ENCODE peak calls at places on chromosomes 5 and 9, in ten cellular contexts. E is body of pancreas, Z is ascending aorta, L is adrenal gland, G is fibroblast of lung, M is heart left ventricle, U is cardiac muscle cell, S is lung, X is left lung, Y is AG04450. O is an unnamed sample. For H3K27me3, the result is how much of the 10 kb centered on the place peaks cover.

GRCh38 chr9:10274156-10274555 is 338.6 kb downstream of the PTPRD start:
- DNase-seq in M (no peak), E (no peak), X (no peak), L (no peak), G (no peak), S (no peak), Y (no peak), Z (no peak), U (no peak), O (no peak)

GRCh38 chr5:95471447-95471846 is 80.3 kb downstream of the FAM81B start:
- DNase-seq in L (no peak), E (no peak), X (peak), U (no peak), Z (no peak), S (peak), G (peak), M (no peak), Y (no peak), O (no peak)

GRCh38 chr9:87886210-87887150 is 3.8 kb downstream of the SPATA31E1 start:
- DNase-seq in G (no peak), E (no peak), M (no peak), X (no peak), S (no peak), U (no peak), L (no peak), Z (no peak), Y (no peak), O (no peak)

GRCh38 chr5:174300118-174300940 is 254.8 kb downstream of the NSG2 start:
- DNase-seq in U (no peak), S (no peak), L (no peak), Z (no peak), E (no peak), Y (no peak), X (no peak), G (no peak), M (no peak), O (no peak)

GRCh38 chr9:13970018-13970417 is 343.9 kb downstream of the NFIB start:
- DNase-seq in X (no peak), M (no peak), Z (no peak), S (no peak), E (no peak), G (peak), Y (no peak), L (no peak), U (peak), O (no peak)

GRCh38 chr5:95609711-95610110 is 10.2 kb upstream of the GPR150 start:
- DNase-seq in U (no peak), L (no peak), Y (no peak), E (no peak), Z (no peak), S (no peak), G (no peak), M (no peak), X (no peak), O (no peak)

GRCh38 chr9:137273616-137274320 is 3.8 kb upstream of the TOR4A start:
- DNase-seq in S (no peak), G (no peak), L (no peak), X (no peak), M (peak), Z (no peak), U (no peak), Y (no peak), E (no peak), O (no peak)

GRCh38 chr5:135445306-135445940 is 1.7 kb downstream of the DCANP1 start:
- DNase-seq in L (no peak), Z (no peak), Y (no peak), M (no peak), E (no peak), X (no peak), S (no peak), G (no peak), U (no peak), O (no peak)

GRCh38 chr5:67361932-67362729 is 165.5 kb upstream of the CD180 start:
- DNase-seq in G (peak), S (no peak), M (no peak), L (no peak), Z (no peak), Y (no peak), X (no peak), E (no peak), U (peak), O (no peak)

GRCh38 chr9:136889858-136890257 is 3.5 kb downstream of the TRAF2 start:
- DNase-seq in Y (no peak), U (no peak), M (no peak), S (no peak), L (no peak), Z (no peak), E (no peak), G (no peak), X (no peak), O (no peak)

GRCh38 chr5:107869459-107870115 is 198.8 kb upstream of the EFNA5 start:
- DNase-seq in S (no peak), X (no peak), L (no peak), U (peak), Y (peak), E (no peak), M (no peak), G (peak), Z (no peak), O (no peak)

GRCh38 chr5:108168915-108169314 is 213.0 kb downstream of the FBXL17 start:
- DNase-seq in E (no peak), S (no peak), Z (no peak), Y (no peak), L (no peak), M (no peak), X (no peak), G (no peak), U (peak), O (no peak)

GRCh38 chr5:38347896-38348295 is 89.5 kb downstream of the EGFLAM start:
- DNase-seq in M (no peak), G (no peak), S (no peak), Z (no peak), X (no peak), L (no peak), Y (no peak), U (no peak), E (no peak), O (no peak)

GRCh38 chr5:68424799-68425537 is 209.4 kb downstream of the PIK3R1 start:
- DNase-seq in S (no peak), Z (no peak), E (no peak), G (peak), U (peak), M (no peak), Y (no peak), L (no peak), X (no peak), O (no peak)

DNA sequence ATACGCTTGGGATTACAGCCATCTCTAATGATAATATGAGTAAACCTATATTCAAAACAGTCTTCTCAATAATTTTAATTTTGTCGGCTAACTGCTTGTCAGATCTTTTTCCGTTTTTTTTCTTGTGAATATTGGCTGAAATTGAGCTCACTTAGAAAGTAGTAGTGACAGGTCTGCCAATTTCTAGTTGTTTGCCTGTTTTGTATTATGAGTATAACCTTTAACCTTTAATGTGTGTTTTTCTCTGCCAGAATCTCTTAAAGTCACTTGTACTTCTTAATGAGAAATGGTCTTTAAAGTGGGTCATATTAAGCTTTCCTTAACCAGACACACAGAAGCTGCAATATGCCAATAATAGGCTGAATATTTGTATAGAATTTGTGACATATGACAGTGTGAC is 511.0 kb downstream of the CSNK1G3 start:
- DNase-seq in E (no peak), X (no peak), M (no peak), G (no peak), Z (no peak), Y (no peak), L (no peak), U (no peak), S (no peak), O (no peak)
- H3K27me3 ChIP-seq in E (under half), X (under half), M (under half), G (under half), Z (under half), Y (under half), L (under half), U (under half), S (under half), O (under half)

DNA sequence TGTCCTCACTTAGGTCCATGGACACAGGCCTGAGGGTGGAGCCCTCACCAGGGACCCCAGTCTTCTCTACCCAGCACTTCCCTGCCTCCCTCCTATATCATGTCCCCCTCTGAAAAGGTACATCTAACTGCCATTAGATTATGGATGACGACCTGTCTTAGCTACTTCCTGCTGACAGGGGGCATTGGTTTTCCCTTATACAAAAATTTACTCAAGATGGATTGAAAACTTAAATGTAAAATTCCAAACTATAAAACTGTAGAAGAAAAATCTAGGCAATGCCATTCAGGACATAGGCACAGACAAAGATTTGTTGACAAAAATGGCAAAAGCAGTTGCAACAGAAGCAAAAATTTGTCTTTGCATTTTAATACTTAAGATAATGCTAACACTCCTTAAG is 623.2 kb upstream of the FAM174A start:
- DNase-seq in X (no peak), L (no peak), M (no peak), Y (no peak), E (no peak), S (no peak), Z (no peak), G (no peak), U (no peak), O (no peak)
- TF ChIP-seq CTCF in X (no peak), L (no peak), M (no peak), Y (no peak), E (no peak), S (no peak), Z (no peak), G (no peak), U (no peak), O (no peak)

GRCh38 chr5:93623153-93623552 is 40.1 kb downstream of the NR2F1 start:
- DNase-seq in L (no peak), S (no peak), E (no peak), U (no peak), X (no peak), Z (no peak), M (no peak), G (no peak), Y (no peak), O (no peak)
- H3K27me3 ChIP-seq in L (under half), S (under half), E (under half), U (half or more), X (under half), Z (under half), M (under half), G (under half), Y (under half), O (under half)

GRCh38 chr9:108108290-108108689 is 618.7 kb upstream of the KLF4 start:
- DNase-seq in S (no peak), E (no peak), L (no peak), Y (no peak), G (no peak), U (peak), Z (no peak), M (no peak), X (no peak), O (no peak)

GRCh38 chr9:108103294-108103693 is 613.7 kb upstream of the KLF4 start:
- DNase-seq in X (no peak), U (peak), Z (no peak), G (peak), Y (no peak), E (no peak), S (no peak), M (no peak), L (no peak), O (no peak)

GRCh38 chr9:108108802-108109448 is 619.4 kb upstream of the KLF4 start:
- DNase-seq in M (no peak), S (no peak), G (peak), X (no peak), U (peak), L (no peak), Z (no peak), E (no peak), Y (no peak), O (no peak)

GRCh38 chr9:108104991-108105390 is 615.4 kb upstream of the KLF4 start:
- DNase-seq in M (no peak), G (no peak), Y (no peak), U (no peak), S (no peak), X (no peak), E (no peak), L (no peak), Z (no peak), O (no peak)

DNA sequence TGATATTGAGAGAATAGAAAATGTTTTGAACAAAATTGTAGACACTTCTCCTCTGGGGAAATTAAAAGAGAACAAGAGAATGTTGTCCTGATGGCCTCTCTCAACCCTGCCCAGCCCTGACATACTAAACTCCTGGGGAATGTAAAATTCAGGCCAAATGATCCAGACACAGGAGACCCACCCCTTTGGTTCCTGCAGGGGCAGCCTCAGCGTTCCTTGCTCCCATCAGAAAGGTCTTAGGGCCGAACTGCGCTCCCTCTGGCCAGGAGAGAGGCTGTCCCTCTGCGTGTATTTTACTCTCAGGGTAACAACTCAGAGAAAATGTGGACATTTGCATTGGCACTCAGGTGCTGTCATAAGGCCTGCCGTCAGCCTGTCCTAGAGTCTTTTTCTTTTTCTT is 616.3 kb upstream of the KLF4 start:
- DNase-seq in E (no peak), M (no peak), U (no peak), G (no peak), Z (no peak), L (no peak), X (no peak), S (no peak), Y (no peak), O (no peak)
- TF ChIP-seq CTCF in E (no peak), M (no peak), U (no peak), G (no peak), Z (no peak), L (no peak), X (no peak), S (no peak), Y (no peak), O (peak)

DNA sequence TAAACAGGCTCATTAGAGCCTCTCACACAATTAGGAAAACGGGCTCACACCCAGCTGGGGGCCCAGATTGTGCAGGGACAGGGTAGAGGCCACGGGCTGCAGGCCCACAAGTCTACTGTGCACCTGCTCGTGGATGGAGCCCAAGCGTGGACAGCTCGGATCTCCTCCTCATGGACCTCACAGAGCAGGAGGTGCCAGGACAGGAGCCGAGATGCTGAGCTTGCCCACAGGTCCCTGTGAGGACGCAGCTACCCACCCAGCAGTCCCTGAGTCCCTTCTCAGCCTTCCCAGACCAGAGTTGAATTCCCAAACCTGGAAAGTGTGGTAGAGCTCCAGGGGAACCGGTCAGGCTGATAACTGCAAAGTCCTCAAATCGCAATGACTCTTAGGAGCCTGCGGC is 70.6 kb upstream of the OLFM1 start:
- DNase-seq in S (no peak), Y (no peak), U (no peak), G (no peak), Z (no peak), M (no peak), X (no peak), L (no peak), E (no peak), O (no peak)
- H3K27me3 ChIP-seq in S (under half), Y (under half), U (under half), G (under half), Z (under half), M (under half), X (under half), L (under half), E (under half), O (half or more)

DNA sequence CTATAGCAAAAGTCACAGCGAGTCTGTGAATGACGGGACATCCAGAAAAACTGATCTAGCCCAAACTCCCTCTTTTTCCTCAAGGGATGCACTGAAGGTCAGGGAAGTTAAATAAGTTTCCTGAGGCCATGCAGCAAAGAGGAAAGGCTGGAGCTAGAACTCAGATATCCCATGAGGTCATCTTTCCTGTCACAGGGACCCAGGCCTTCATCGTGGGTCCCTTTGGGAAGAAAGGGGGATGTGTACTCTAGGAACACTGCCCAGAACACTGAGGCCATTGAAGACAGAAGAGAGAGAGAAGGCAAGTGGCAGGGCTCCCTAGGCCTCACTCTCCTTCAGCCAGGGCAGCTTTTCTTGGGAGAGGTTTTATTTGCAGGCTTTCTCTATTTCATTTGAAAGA is 182.0 kb downstream of the EBF1 start:
- DNase-seq in E (no peak), Y (no peak), S (no peak), L (no peak), G (no peak), Z (no peak), X (no peak), M (peak), U (no peak), O (no peak)
- TF ChIP-seq CTCF in E (no peak), Y (no peak), S (no peak), L (no peak), G (no peak), Z (no peak), X (no peak), M (no peak), U (no peak), O (no peak)

DNA sequence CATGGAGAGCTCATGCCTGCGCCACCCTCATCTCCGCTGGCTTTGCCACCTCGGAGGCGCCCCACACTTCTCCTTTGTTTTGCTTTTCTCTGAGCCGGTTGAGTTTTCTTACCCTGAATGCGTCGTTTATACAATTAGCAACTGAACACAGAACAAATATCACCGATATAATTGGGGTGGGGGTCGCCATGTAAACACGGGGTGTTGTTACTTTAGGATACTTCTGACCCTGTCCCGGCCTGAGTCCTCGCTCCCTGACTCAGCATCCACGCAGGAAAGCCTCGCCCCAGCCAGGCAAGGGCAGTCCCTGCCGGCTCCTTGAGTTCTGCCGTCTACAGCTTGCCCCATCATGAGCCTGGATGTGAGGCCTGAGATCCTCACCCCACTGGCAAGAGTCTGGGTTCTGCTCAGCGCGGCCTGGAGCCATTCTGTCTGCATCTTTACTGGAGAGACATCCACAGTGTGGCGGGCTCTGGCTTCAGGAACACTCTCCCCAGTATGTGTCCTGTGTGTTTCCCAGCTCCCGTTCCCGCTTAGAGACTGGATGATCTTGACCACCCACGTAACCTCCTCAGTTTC is 5.5 kb downstream of the NKX2-5 start:
- DNase-seq in L (no peak), S (no peak), G (no peak), M (no peak), Y (no peak), Z (no peak), E (no peak), U (no peak), X (no peak), O (no peak)
- H3K27me3 ChIP-seq in L (half or more), S (under half), G (half or more), M (half or more), Y (half or more), Z (under half), E (under half), U (under half), X (half or more), O (half or more)

GRCh38 chr5:16550316-16550952 is 66.4 kb downstream of the RETREG1 start:
- DNase-seq in X (no peak), S (no peak), U (peak), Z (no peak), E (peak), M (peak), L (no peak), G (no peak), Y (no peak), O (no peak)
- TF ChIP-seq CTCF in X (peak), S (peak), U (peak), Z (no peak), E (peak), M (peak), L (peak), G (peak), Y (peak), O (peak)

GRCh38 chr5:59040007-59040803 is 457.3 kb downstream of the RAB3C start:
- DNase-seq in S (no peak), M (no peak), L (no peak), Z (no peak), U (peak), E (no peak), G (no peak), X (no peak), Y (no peak), O (no peak)

GRCh38 chr5:59041355-59041754 is 458.5 kb downstream of the RAB3C start:
- DNase-seq in S (no peak), Z (no peak), X (no peak), L (no peak), G (no peak), U (no peak), M (no peak), E (no peak), Y (no peak), O (no peak)

GRCh38 chr5:59040804-59041201 is 457.9 kb downstream of the RAB3C start:
- DNase-seq in Y (no peak), U (no peak), E (no peak), S (no peak), L (no peak), G (no peak), M (no peak), X (no peak), Z (no peak), O (no peak)

GRCh38 chr5:59042201-59042600 is 459.3 kb downstream of the RAB3C start:
- DNase-seq in Z (no peak), E (no peak), Y (no peak), X (no peak), L (no peak), G (peak), U (peak), S (no peak), M (no peak), O (no peak)

GRCh38 chr5:59042683-59043082 is 459.8 kb downstream of the RAB3C start:
- DNase-seq in L (no peak), E (peak), S (no peak), Z (no peak), X (peak), G (peak), M (no peak), Y (no peak), U (no peak), O (peak)
- H3K27me3 ChIP-seq in L (under half), E (under half), S (under half), Z (under half), X (under half), G (under half), M (under half), Y (under half), U (under half), O (under half)

O was measured in left ventricle myocardium inferior.